ENCODE peak calls at places on chromosomes 12 and 14, in ten cellular contexts. O is NCI-H2081; U is GM12865; E is H1; L is ecto neural progenitor cell; Q is body of pancreas; Y is stimulated activated CD8-positive, alpha-beta memory T cell treated with anti-CD3 and anti-CD28 coated beads, Interleukin-15, amount 100 ng/mL, for 24 hours; H is head of caudate nucleus; K is HTR-8/SVneo; W is WERI-Rb-1. F is an unnamed sample.
A peak's percentile ranks its signal among the peaks of the same experiment; 100 is the strongest.

GRCh38 chr14:22194669-22195068 is 394.4 kb downstream of the DAD1 start:
- DNase-seq in L (no peak), U (no peak), Q (no peak), K (no peak), W (no peak), E (no peak), H (no peak), Y (no peak), O (no peak), F (no peak)

GRCh38 chr14:75428230-75429104 is 645 bp downstream of the JDP2 start:
- DNase-seq in Y (no peak), E (no peak), O (peak; percentile 8), L (no peak), K (no peak), U (peak; percentile 20), H (peak; percentile 52), Q (peak; percentile 51), W (peak; percentile 31), F (no peak)

GRCh38 chr14:38039526-38039925 is 168.2 kb upstream of the SSTR1 start:
- DNase-seq in U (no peak), Y (no peak), K (no peak), E (no peak), Q (no peak), O (no peak), W (no peak), H (no peak), L (no peak), F (no peak)

GRCh38 chr14:55122441-55122986 is 6.5 kb upstream of the LGALS3 start:
- DNase-seq in Q (peak; percentile 79), K (no peak), Y (no peak), U (no peak), W (no peak), O (no peak), H (no peak), L (no peak), E (no peak), F (peak; percentile 43)

GRCh38 chr12:57085999-57086950 is 2.6 kb upstream of the NAB2 start:
- DNase-seq in U (peak; percentile 76), W (peak; percentile 82), H (peak; percentile 81), Q (peak; percentile 61), K (peak; percentile 69), E (peak; percentile 72), Y (no peak), L (peak; percentile 88), O (peak; percentile 29), F (peak; percentile 72)

GRCh38 chr14:85057266-85057665 is 472.7 kb upstream of the FLRT2 start:
- DNase-seq in K (no peak), O (no peak), E (no peak), Y (no peak), L (no peak), Q (no peak), W (no peak), H (no peak), U (no peak), F (no peak)

GRCh38 chr12:32161040-32161439 is 54.4 kb downstream of the BICD1 start:
- DNase-seq in Q (no peak), E (no peak), K (no peak), W (no peak), H (no peak), Y (no peak), U (no peak), L (no peak), O (no peak), F (no peak)

GRCh38 chr14:74542056-74542685 is 48.6 kb downstream of the ISCA2 start:
- DNase-seq in Q (no peak), W (no peak), H (no peak), O (no peak), K (no peak), Y (no peak), U (no peak), E (no peak), L (no peak), F (no peak)

GRCh38 chr12:89389755-89390661 is 37.7 kb upstream of the DUSP6 start:
- DNase-seq in K (no peak), W (no peak), E (no peak), Q (peak; percentile 50), L (no peak), Y (no peak), U (no peak), H (no peak), O (no peak), F (no peak)

GRCh38 chr12:124761876-124762275 is 101.8 kb downstream of the SCARB1 start:
- DNase-seq in L (no peak), Q (no peak), K (no peak), E (no peak), H (no peak), U (no peak), W (no peak), O (no peak), Y (no peak), F (no peak)

GRCh38 chr14:32307881-32308582 is 21.1 kb upstream of the AKAP6 start:
- DNase-seq in L (no peak), O (peak; percentile 67), U (no peak), Q (peak; percentile 21), W (no peak), H (no peak), K (no peak), Y (no peak), E (no peak), F (no peak)

GRCh38 chr12:68771223-68771925 is 25.4 kb downstream of the SLC35E3 start:
- DNase-seq in U (no peak), H (no peak), E (no peak), Q (no peak), Y (no peak), L (no peak), W (no peak), K (no peak), O (no peak), F (no peak)

GRCh38 chr12:39586811-39587210 is 32.8 kb downstream of the ABCD2 start:
- DNase-seq in K (no peak), U (no peak), E (no peak), L (no peak), Y (no peak), O (no peak), W (no peak), Q (no peak), H (no peak), F (no peak)

GRCh38 chr14:60509438-60510253 is 700 bp downstream of the SIX6 start:
- DNase-seq in K (no peak), E (peak; percentile 79), U (no peak), W (peak; percentile 41), L (no peak), O (peak; percentile 43), H (no peak), Y (no peak), Q (no peak), F (no peak)

GRCh38 chr12:2722806-2723205 is 72.0 kb upstream of the FKBP4 start:
- DNase-seq in E (no peak), W (no peak), K (no peak), O (no peak), L (no peak), Y (no peak), U (no peak), H (no peak), Q (peak; percentile 69), F (no peak)

GRCh38 chr14:34604990-34605389 is 25.0 kb downstream of the SNX6 start:
- DNase-seq in L (no peak), K (no peak), H (no peak), E (no peak), W (no peak), Y (no peak), O (no peak), U (no peak), Q (no peak), F (no peak)

GRCh38 chr12:132167610-132168310 is 23.5 kb downstream of the NOC4L start:
- DNase-seq in Q (no peak), U (no peak), O (no peak), K (no peak), L (no peak), Y (no peak), E (no peak), W (no peak), H (peak; percentile 1), F (peak; percentile 14)

GRCh38 chr14:30709201-30709600 is 87.1 kb downstream of the SCFD1 start:
- DNase-seq in W (no peak), L (no peak), Q (no peak), H (no peak), U (no peak), Y (no peak), O (no peak), K (no peak), E (no peak), F (no peak)

GRCh38 chr14:100533647-100534485 is 53.4 kb downstream of the BEGAIN start:
- DNase-seq in L (peak; percentile 49), U (no peak), W (peak; percentile 2), Y (no peak), Q (peak; percentile 81), K (no peak), H (peak; percentile 30), E (no peak), O (no peak), F (peak; percentile 17)

GRCh38 chr12:39906237-39906636 is 199.6 kb downstream of the SLC2A13 start:
- DNase-seq in U (no peak), W (no peak), K (no peak), E (no peak), H (no peak), L (no peak), Y (no peak), O (no peak), Q (no peak), F (no peak)

GRCh38 chr14:91364524-91365270 is 52.9 kb downstream of the CCDC88C start:
- DNase-seq in K (no peak), E (no peak), Q (no peak), W (no peak), Y (no peak), H (no peak), L (no peak), O (no peak), U (no peak), F (no peak)

GRCh38 chr14:101025131-101025530 is 121.6 kb upstream of the RTL1 start:
- DNase-seq in H (no peak), L (no peak), K (no peak), Q (no peak), O (no peak), Y (no peak), E (no peak), W (no peak), U (no peak), F (no peak)

GRCh38 chr14:94919896-94920295 is 150.0 kb upstream of the GSC start:
- DNase-seq in K (no peak), H (no peak), Y (no peak), W (no peak), E (no peak), L (no peak), U (no peak), Q (no peak), O (no peak), F (no peak)

GRCh38 chr12:108104657-108105056 is 24.4 kb upstream of the WSCD2 start:
- DNase-seq in U (no peak), O (no peak), W (no peak), Q (no peak), K (no peak), L (no peak), E (no peak), H (no peak), Y (no peak), F (no peak)